ENCODE peak calls at places on chromosomes 5 and 9, in ten cellular contexts. R, Z, J, P, S, U, I, E, V and L are unnamed samples. For H3K27me3, the result is how much of the 10 kb centered on the place peaks cover.

GRCh38 chr5:153654444-153654843 is 164.0 kb downstream of the GRIA1 start:
- DNase-seq in R (no peak), Z (peak), J (no peak), P (no peak), S (no peak), U (no peak), I (peak), E (no peak), V (no peak), L (no peak)

GRCh38 chr5:177491429-177491945 is 5.9 kb downstream of the PDLIM7 start:
- DNase-seq in R (no peak), Z (no peak), J (no peak), P (no peak), S (no peak), U (no peak), I (no peak), E (no peak), V (no peak), L (no peak)

GRCh38 chr9:107149756-107150155 is 133.3 kb upstream of the RAD23B start:
- DNase-seq in R (no peak), Z (no peak), J (no peak), P (no peak), S (no peak), U (no peak), I (no peak), E (no peak), V (no peak), L (no peak)

GRCh38 chr9:124423155-124423554 is 7.9 kb upstream of the PSMB7 start:
- DNase-seq in R (no peak), Z (no peak), J (no peak), P (no peak), S (no peak), U (no peak), I (no peak), E (no peak), V (no peak), L (no peak)

GRCh38 chr9:98536542-98537173 is 172.1 kb downstream of the GABBR2 start:
- DNase-seq in R (no peak), Z (no peak), J (no peak), P (no peak), S (no peak), U (no peak), I (no peak), E (no peak), V (no peak), L (peak)

GRCh38 chr9:87245271-87245670 is 252.4 kb upstream of the DAPK1 start:
- DNase-seq in R (no peak), Z (no peak), J (no peak), P (peak), S (no peak), U (no peak), I (no peak), E (no peak), V (no peak), L (no peak)

GRCh38 chr9:135300346-135301141 is 179.0 kb upstream of the PPP1R26 start:
- DNase-seq in R (no peak), Z (no peak), J (no peak), P (peak), S (no peak), U (no peak), I (no peak), E (no peak), V (no peak), L (no peak)

GRCh38 chr9:112377684-112378344 is 2.1 kb upstream of the HSDL2 start:
- DNase-seq in R (no peak), Z (no peak), J (no peak), P (no peak), S (no peak), U (no peak), I (no peak), E (no peak), V (no peak), L (no peak)

GRCh38 chr5:170121321-170121720 is 15.6 kb downstream of the FOXI1 start:
- DNase-seq in R (no peak), Z (peak), J (no peak), P (no peak), S (no peak), U (no peak), I (no peak), E (no peak), V (peak), L (no peak)

GRCh38 chr5:169808118-169808581 is 171.1 kb downstream of the DOCK2 start:
- DNase-seq in R (no peak), Z (no peak), J (no peak), P (no peak), S (no peak), U (no peak), I (no peak), E (no peak), V (no peak), L (no peak)

GRCh38 chr9:126283799-126284465 is 42.7 kb upstream of the MVB12B start:
- DNase-seq in R (no peak), Z (no peak), J (no peak), P (no peak), S (no peak), U (no peak), I (no peak), E (no peak), V (no peak), L (no peak)

GRCh38 chr5:68872088-68872842 is 221.5 kb upstream of the SLC30A5 start:
- DNase-seq in R (no peak), Z (no peak), J (no peak), P (no peak), S (no peak), U (no peak), I (peak), E (no peak), V (no peak), L (no peak)

GRCh38 chr9:129436751-129437625 is 183.9 kb downstream of the C9orf50 start:
- DNase-seq in R (peak), Z (peak), J (peak), P (no peak), S (peak), U (peak), I (no peak), E (no peak), V (no peak), L (no peak)

GRCh38 chr9:15059003-15059402 is 148.8 kb upstream of the FREM1 start:
- DNase-seq in R (no peak), Z (no peak), J (no peak), P (no peak), S (no peak), U (no peak), I (no peak), E (no peak), V (no peak), L (no peak)

GRCh38 chr5:145347026-145347616 is 488.0 kb downstream of the PRELID2 start:
- DNase-seq in R (peak), Z (peak), J (no peak), P (no peak), S (no peak), U (no peak), I (peak), E (no peak), V (no peak), L (no peak)

GRCh38 chr5:83270311-83270710 is 193.0 kb downstream of the XRCC4 start:
- DNase-seq in R (no peak), Z (no peak), J (no peak), P (no peak), S (no peak), U (no peak), I (no peak), E (no peak), V (no peak), L (no peak)

GRCh38 chr9:109098221-109098959 is 21.4 kb downstream of the TMEM245 start:
- DNase-seq in R (peak), Z (peak), J (no peak), P (no peak), S (no peak), U (no peak), I (peak), E (no peak), V (no peak), L (no peak)

GRCh38 chr5:37111426-37112382 is 137.5 kb downstream of the CPLANE1 start:
- DNase-seq in R (no peak), Z (no peak), J (no peak), P (no peak), S (no peak), U (no peak), I (no peak), E (no peak), V (no peak), L (no peak)

GRCh38 chr9:96663506-96664120 is 8.5 kb upstream of the PRXL2C start:
- DNase-seq in R (no peak), Z (peak), J (no peak), P (no peak), S (no peak), U (no peak), I (no peak), E (no peak), V (no peak), L (no peak)

GRCh38 chr9:15606667-15607472 is 54.0 kb downstream of the CCDC171 start:
- DNase-seq in R (no peak), Z (peak), J (no peak), P (no peak), S (peak), U (no peak), I (peak), E (no peak), V (no peak), L (no peak)

DNA sequence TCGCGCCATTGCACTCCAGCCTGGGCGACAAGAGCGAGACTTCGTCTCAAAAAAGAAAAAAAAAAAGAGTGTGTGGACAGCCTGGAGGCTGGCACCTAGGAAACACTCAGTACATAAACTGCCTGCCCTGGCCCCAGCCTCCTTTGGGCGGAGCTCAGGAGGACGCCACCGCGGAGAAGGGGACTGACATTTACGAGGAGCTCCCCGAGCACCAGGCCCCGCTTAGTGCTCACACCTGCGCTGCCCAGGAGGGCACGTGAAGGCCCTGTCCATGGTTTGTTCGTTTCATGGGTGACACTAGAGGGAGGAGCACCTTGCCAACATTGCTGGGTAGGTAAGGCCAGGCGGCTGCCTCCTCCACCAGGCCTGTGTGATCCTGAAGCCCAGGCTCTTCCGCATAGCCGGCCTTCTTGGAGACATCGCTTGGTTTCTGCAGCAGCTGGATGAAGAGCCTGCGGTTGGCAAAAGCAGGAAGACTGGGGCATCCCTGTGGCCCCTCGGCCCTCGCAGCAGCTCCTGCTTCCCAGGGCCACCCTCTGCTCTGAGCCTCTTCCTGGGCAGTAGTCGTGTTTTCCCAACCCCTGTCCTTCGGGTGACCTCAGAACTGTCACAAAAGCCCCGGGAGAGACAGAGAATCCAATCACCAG is 26.2 kb upstream of the LAMC3 start:
- DNase-seq in R (no peak), Z (no peak), J (no peak), P (no peak), S (no peak), U (no peak), I (no peak), E (no peak), V (no peak), L (no peak)
- H3K27me3 ChIP-seq in R (under half), Z (half or more), J (under half), P (under half), S (under half), U (under half), I (under half), E (under half), V (under half), L (under half)

GRCh38 chr9:115182264-115182663 is 64.3 kb upstream of the TNC start:
- DNase-seq in R (no peak), Z (no peak), J (no peak), P (no peak), S (no peak), U (no peak), I (no peak), E (no peak), V (no peak), L (no peak)
- TF ChIP-seq CTCF in R (no peak), Z (no peak), J (no peak), P (no peak), S (no peak), U (no peak), I (peak), E (no peak), V (no peak), L (no peak)

DNA sequence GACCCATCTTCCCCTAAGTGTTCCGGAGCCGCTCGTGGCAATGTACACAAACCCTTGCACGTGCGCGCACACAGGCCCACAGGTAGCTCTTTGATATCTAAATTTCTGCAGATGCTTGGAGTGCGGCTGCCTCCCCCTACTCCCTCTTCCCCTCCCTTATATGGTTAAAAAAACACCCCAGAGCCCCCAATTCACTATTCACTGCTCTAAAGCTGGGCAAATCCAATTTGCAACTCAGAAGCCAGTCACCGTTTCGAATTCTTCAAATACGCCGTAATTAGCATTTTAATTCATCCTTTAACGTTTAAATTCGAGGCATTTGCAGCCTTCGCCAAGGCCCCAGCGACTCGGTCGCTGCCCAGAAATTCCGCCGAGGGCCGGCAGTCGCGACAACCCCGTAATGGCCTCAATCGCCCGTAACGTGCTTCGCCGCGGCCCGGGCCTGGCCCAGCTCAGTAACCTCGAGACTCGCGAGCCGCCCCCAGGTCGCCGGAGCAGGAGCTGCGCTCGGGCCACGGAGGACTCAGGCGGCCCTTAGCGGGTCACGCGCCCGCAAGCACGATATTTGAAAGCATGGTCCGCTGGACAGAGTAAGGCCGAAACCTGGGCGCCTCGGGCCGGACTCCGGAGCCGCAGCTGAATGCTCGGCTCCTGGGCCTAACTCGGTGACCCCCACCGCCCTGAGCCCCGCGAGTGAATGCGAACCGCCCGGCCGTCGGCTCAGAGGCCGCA is 1.3 kb downstream of the IRX2 start:
- DNase-seq in R (no peak), Z (no peak), J (no peak), P (no peak), S (no peak), U (no peak), I (peak), E (no peak), V (no peak), L (no peak)
- H3K27me3 ChIP-seq in R (under half), Z (under half), J (under half), P (under half), S (half or more), U (half or more), I (under half), E (under half), V (half or more), L (under half)

GRCh38 chr5:111299067-111299481 is 74.9 kb downstream of the CAMK4 start:
- DNase-seq in R (no peak), Z (no peak), J (no peak), P (no peak), S (no peak), U (no peak), I (peak), E (no peak), V (no peak), L (no peak)
- TF ChIP-seq CTCF in R (no peak), Z (no peak), J (no peak), P (no peak), S (no peak), U (no peak), I (no peak), E (no peak), V (no peak), L (no peak)

DNA sequence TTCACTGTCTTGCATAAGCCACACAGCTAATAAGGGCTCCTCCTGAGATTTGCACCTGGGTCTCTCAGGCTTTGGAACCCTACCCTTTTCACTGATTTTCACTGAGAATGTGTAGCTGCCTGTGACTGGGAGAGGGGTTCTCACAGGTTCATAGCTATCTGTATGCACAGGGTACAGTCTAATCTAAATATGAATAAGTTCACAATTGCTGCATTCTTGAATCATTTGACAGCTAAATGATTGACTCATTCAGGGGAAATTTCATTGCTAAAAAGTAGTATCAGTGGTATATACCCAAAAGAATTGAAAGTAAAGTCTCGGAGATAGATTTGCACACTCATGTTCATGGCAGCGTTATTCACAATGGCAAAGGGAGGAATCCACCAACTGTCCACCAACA is 140.7 kb downstream of the BOD1 start:
- DNase-seq in R (no peak), Z (no peak), J (no peak), P (no peak), S (no peak), U (no peak), I (peak), E (no peak), V (no peak), L (no peak)
- H3K27me3 ChIP-seq in R (under half), Z (under half), J (under half), P (under half), S (under half), U (under half), I (under half), E (under half), V (under half), L (under half)

GRCh38 chr5:138955672-138956295 is 80.6 kb upstream of the LRRTM2 start:
- DNase-seq in R (no peak), Z (no peak), J (peak), P (no peak), S (no peak), U (no peak), I (no peak), E (no peak), V (no peak), L (no peak)
- TF ChIP-seq CTCF in R (no peak), Z (no peak), J (no peak), P (no peak), S (no peak), U (no peak), I (no peak), E (no peak), V (no peak), L (no peak)

GRCh38 chr5:513216-514100 is 10.8 kb downstream of the SLC9A3 start:
- DNase-seq in R (no peak), Z (no peak), J (no peak), P (no peak), S (no peak), U (no peak), I (no peak), E (no peak), V (no peak), L (no peak)

GRCh38 chr5:514101-514485 is 10.2 kb downstream of the SLC9A3 start:
- DNase-seq in R (no peak), Z (no peak), J (no peak), P (no peak), S (no peak), U (no peak), I (no peak), E (no peak), V (no peak), L (no peak)

GRCh38 chr5:509632-510185 is 14.5 kb downstream of the SLC9A3 start:
- DNase-seq in R (peak), Z (no peak), J (no peak), P (no peak), S (no peak), U (no peak), I (no peak), E (no peak), V (no peak), L (no peak)

GRCh38 chr5:510521-510920 is 13.7 kb downstream of the SLC9A3 start:
- DNase-seq in R (no peak), Z (no peak), J (no peak), P (no peak), S (no peak), U (no peak), I (no peak), E (no peak), V (no peak), L (no peak)

GRCh38 chr5:511476-511875 is 12.8 kb downstream of the SLC9A3 start:
- DNase-seq in R (no peak), Z (no peak), J (no peak), P (no peak), S (no peak), U (no peak), I (no peak), E (no peak), V (no peak), L (no peak)
- H3K27me3 ChIP-seq in R (under half), Z (half or more), J (under half), P (under half), S (under half), U (half or more), I (half or more), E (under half), V (under half), L (under half)

GRCh38 chr9:34190996-34191892 is 12.4 kb downstream of the UBAP1 start:
- DNase-seq in R (no peak), Z (peak), J (no peak), P (no peak), S (no peak), U (no peak), I (no peak), E (no peak), V (no peak), L (no peak)
- TF ChIP-seq CTCF in R (peak), Z (peak), J (no peak), P (no peak), S (no peak), U (peak), I (peak), E (no peak), V (peak), L (no peak)